ENCODE peak calls at places on chromosome 19, in five cellular contexts. A is progenitor cell of endocrine pancreas, Q is type B pancreatic cell, P is left ventricle myocardium inferior, L is lower leg skin. K is an unnamed sample.

GRCh38 chr19:4967738-4968461 is 1.0 kb upstream of the KDM4B start:
- DNase-seq in P (no peak), A (no peak), L (no peak), Q (no peak), K (no peak)

GRCh38 chr19:55096061-55096701 is 20.5 kb downstream of the EPS8L1 start:
- DNase-seq in P (no peak), Q (no peak), L (no peak), A (no peak), K (no peak)

GRCh38 chr19:12668937-12669271 is 2.3 kb downstream of the WDR83 start:
- DNase-seq in L (peak), A (no peak), Q (no peak), P (peak), K (peak)

GRCh38 chr19:47444388-47444821 is 25.1 kb upstream of the MEIS3 start:
- DNase-seq in Q (no peak), A (no peak), P (no peak), L (no peak), K (no peak)

GRCh38 chr19:57320180-57321084 is at the start of gene ZNF543:
- DNase-seq in P (peak), L (peak), Q (peak), A (peak), K (peak)

GRCh38 chr19:35090160-35090794 is 25.3 kb upstream of the FXYD3 start:
- DNase-seq in L (peak), Q (no peak), P (no peak), A (peak), K (peak)

GRCh38 chr19:39946532-39946931 is 12.1 kb upstream of the FCGBP start:
- DNase-seq in Q (no peak), L (no peak), P (no peak), A (no peak), K (no peak)

GRCh38 chr19:32889137-32889934 is 19.8 kb upstream of the SLC7A9 start:
- DNase-seq in P (no peak), A (no peak), L (no peak), Q (no peak), K (no peak)

GRCh38 chr19:6576869-6577281 is 14.1 kb downstream of the CD70 start:
- DNase-seq in P (no peak), Q (no peak), L (no peak), A (no peak), K (no peak)

GRCh38 chr19:40933025-40933424 is 51.0 kb upstream of the CYP2A7 start:
- DNase-seq in Q (no peak), A (no peak), P (no peak), L (no peak), K (no peak)

GRCh38 chr19:18590273-18591272 is 2.0 kb downstream of the REX1BD start:
- DNase-seq in Q (peak), L (no peak), P (no peak), A (peak), K (no peak)

GRCh38 chr19:29694669-29695627 is 20.1 kb downstream of the C19orf12 start:
- DNase-seq in P (peak), A (peak), L (peak), Q (peak), K (peak)

GRCh38 chr19:35273686-35274259 is 5.0 kb downstream of the USF2 start:
- DNase-seq in L (no peak), Q (no peak), P (no peak), A (no peak), K (no peak)

DNA sequence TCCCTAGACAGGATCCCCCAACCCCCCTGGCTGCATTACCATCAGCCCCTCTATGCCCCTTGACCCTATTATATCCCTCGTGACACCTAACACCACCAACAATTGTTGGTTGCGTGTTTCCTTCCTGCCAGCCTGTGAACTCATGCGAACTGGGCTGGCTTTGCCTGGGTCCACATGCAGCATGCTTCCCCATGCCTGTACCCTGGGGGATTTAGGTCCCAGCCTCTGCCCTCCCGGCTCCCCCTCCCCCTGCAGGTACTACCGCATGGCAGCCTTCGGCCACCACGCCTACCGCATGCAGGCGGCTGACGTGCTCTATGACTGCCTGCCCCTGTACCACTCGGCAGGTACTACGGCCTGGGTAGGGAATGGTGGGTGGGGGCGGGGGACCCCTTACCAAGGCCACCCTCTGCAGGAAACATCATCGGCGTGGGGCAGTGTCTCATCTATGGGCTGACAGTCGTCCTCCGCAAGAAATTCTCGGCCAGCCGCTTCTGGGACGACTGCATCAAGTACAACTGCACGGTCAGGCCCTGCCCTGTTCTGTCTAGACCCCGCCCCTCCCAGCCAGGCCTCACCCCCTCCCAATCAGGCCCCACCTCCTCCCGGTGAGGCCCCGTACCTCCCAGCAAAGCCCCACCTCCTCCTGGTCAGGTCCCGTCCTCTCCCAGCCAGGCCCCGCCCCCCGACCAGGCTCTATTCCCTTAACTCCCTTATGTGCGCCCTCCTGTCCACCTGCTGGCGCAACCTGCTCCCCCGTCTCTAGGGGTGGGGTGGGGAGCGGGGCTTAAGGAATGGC is 18.5 kb downstream of the SLC27A1 start:
- DNase-seq in A (peak), Q (peak), P (peak), L (peak), K (peak)
- TF ChIP-seq CTCF in A (peak), Q (peak), P (no peak), L (no peak), K (peak)

GRCh38 chr19:21151460-21151859 is 9.6 kb downstream of the ZNF431 start:
- DNase-seq in Q (no peak), A (no peak), P (no peak), L (no peak), K (no peak)
- TF ChIP-seq CTCF in Q (no peak), A (no peak), P (no peak), L (no peak), K (no peak)

GRCh38 chr19:10473192-10473591 is 30.0 kb downstream of the KEAP1 start:
- DNase-seq in P (no peak), L (no peak), Q (no peak), A (no peak), K (no peak)

GRCh38 chr19:10467104-10467706 is 36.0 kb downstream of the KEAP1 start:
- DNase-seq in Q (no peak), A (no peak), L (no peak), P (no peak), K (no peak)

GRCh38 chr19:10468133-10468532 is 35.0 kb downstream of the KEAP1 start:
- DNase-seq in Q (no peak), A (no peak), P (no peak), L (no peak), K (no peak)

GRCh38 chr19:10474962-10475451 is 28.1 kb downstream of the KEAP1 start:
- DNase-seq in A (no peak), Q (no peak), L (no peak), P (no peak), K (no peak)

DNA sequence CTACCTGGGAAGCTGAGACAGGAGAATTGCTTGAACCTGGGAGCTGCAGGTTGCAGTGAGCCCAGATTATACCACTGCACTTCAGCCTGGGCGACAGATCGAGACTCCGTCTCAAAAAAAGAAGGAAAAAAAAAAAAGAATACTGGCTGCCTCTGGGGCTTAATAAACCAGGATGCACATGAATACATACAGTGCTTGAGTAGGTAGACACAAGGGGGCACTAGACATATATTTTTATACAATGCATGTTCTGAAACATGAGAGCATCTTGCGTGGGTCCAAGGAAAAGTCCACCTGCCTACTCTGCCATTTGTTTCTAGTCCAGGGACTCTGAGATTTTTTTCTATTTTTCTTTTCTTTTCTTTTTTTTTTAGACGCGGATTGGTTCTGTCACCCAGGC is 31.2 kb downstream of the KEAP1 start:
- DNase-seq in L (no peak), A (no peak), P (no peak), Q (no peak), K (no peak)
- TF ChIP-seq CTCF in L (no peak), A (peak), P (peak), Q (peak), K (peak)

DNA sequence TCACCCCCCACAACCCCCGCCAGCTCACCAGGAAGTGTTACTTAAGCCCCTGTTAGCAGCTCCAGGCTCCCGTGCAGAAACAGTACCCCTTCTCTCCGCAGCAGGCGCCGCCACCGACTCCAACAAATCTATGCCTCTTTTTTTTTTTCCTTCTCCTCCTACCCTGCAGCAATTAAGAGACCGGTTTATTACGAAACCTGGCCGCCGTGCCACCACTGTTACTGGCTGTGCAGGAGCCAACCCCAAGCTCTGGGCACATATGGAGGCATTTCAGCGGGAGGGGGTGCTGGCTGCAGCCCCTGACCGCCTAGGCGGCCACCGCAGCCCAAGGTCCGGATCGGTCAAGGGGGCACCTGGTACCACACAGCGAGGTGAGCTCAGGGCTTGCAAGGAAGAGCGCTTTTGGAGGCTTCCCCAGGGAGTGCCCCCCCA is 2.4 kb downstream of the GADD45B start:
- DNase-seq in L (peak), A (no peak), P (peak), Q (no peak), K (no peak)
- TF ChIP-seq CTCF in L (no peak), A (peak), P (peak), Q (peak), K (no peak)

GRCh38 chr19:1261512-1261862 is 7.6 kb upstream of the CIRBP start:
- DNase-seq in L (no peak), Q (no peak), A (no peak), P (no peak), K (no peak)
- TF ChIP-seq CTCF in L (no peak), Q (peak), A (peak), P (peak), K (no peak)

DNA sequence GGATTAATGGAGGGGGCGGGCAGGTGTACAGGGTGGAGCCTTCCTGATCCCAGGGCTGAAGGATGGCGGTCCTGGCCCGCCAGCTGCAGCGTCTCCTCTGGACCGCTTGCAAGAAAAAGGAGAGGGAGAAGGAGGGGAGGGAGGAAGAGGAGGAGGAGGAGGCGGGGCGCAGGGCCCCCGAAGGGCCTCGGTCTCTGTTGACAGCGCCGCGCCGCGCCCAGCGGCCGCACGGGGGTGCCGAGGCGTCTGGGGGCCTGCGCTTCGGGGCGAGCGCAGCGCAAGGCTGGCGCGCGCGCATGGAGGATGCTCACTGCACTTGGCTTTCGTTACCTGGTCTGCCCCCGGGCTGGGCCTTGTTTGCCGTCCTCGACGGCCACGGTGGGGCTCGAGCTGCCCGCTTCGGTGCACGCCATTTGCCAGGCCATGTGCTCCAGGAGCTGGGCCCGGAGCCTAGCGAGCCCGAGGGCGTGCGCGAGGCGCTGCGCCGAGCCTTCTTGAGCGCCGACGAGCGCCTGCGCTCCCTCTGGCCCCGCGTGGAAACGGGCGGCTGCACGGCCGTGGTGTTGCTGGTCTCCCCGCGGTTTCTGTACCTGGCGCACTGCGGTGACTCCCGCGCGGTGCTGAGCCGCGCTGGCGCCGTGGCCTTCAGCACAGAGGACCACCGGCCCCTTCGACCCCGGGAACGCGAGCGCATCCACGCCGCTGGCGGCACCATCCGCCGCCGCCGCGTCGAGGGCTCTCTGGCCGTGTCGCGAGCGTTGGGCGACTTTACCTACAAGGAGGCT is at the start of gene PPM1N:
- DNase-seq in A (no peak), P (no peak), L (no peak), Q (no peak), K (peak)
- TF ChIP-seq CTCF in A (no peak), P (no peak), L (no peak), Q (peak), K (peak)

GRCh38 chr19:49763230-49763629 is at the start of gene TSKS:
- DNase-seq in L (no peak), Q (no peak), A (no peak), P (no peak), K (no peak)

GRCh38 chr19:49758292-49758691 is 4.8 kb downstream of the TSKS start:
- DNase-seq in A (no peak), L (no peak), P (no peak), Q (no peak), K (no peak)

GRCh38 chr19:49764341-49764740 is 1.2 kb upstream of the TSKS start:
- DNase-seq in L (no peak), P (no peak), A (no peak), Q (no peak), K (no peak)

GRCh38 chr19:49761249-49761624 is 1.9 kb downstream of the TSKS start:
- DNase-seq in P (no peak), L (no peak), A (no peak), Q (no peak), K (no peak)

DNA sequence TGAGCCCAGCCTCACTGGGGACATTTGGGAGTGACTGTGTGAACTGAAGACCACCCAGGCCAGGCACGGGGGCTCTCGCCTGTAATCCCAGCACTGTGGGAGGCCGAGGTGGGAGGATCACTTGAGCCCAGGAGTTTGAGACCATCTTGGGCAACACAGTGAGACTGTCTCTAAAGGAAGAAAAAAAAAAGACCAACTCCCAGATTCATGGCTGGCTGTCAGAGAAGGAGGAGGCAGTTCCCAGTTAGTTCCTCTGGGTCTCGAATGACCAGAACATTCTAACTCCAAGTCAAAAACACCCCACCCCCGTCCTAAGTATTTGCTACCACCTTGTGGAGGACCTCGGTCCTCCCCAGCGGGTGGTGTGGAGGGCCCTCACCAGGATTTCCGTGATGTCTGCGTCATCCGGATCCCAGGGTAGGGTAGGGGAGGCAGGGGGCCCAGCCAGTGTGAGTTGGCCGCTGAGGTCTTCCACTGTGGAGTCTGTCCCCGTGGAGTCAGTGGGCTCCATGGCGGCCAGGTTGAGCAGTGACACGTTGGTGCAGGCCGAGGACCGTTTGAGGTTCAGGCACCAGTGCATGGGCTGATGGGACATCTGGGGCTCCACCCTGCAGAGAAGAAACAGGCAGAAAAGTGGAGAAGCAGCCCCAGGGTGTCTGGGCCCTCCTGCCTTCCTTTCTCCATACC is 1.3 kb downstream of the TSKS start:
- DNase-seq in L (no peak), Q (no peak), A (no peak), P (peak), K (no peak)
- TF ChIP-seq CTCF in L (no peak), Q (no peak), A (no peak), P (peak), K (peak)

GRCh38 chr19:11106477-11106876 is 17.2 kb downstream of the LDLR start:
- DNase-seq in A (no peak), P (peak), L (no peak), Q (no peak), K (no peak)
- TF ChIP-seq CTCF in A (no peak), P (peak), L (no peak), Q (no peak), K (no peak)